ENCODE peak calls at places on chromosome 20, in ten cellular contexts. V, Y, H, G, M, L, W, P, E and T are unnamed samples.

GRCh38 chr20:20188647-20189046 is 136.3 kb downstream of the CFAP61 start:
- DNase-seq in Y (no peak), W (no peak), P (no peak), E (no peak), L (no peak), V (no peak), M (no peak), G (no peak), H (no peak), T (no peak)

GRCh38 chr20:38673731-38674177 is 50.5 kb upstream of the SLC32A1 start:
- DNase-seq in G (no peak), M (no peak), H (no peak), W (no peak), L (peak; percentile 41), V (peak; percentile 66), Y (no peak), E (no peak), P (no peak), T (no peak)

GRCh38 chr20:64103871-64104666 is 3.3 kb downstream of the NPBWR2 start:
- DNase-seq in M (no peak), H (no peak), G (no peak), L (no peak), E (no peak), P (no peak), W (no peak), V (no peak), Y (peak; percentile 35), T (no peak)

GRCh38 chr20:44137210-44137781 is 49.7 kb downstream of the JPH2 start:
- DNase-seq in P (no peak), V (peak; percentile 55), L (peak; percentile 30), Y (peak; percentile 94), G (peak; percentile 38), E (no peak), W (no peak), H (no peak), M (peak; percentile 72), T (no peak)

GRCh38 chr20:8749101-8749500 is 319.8 kb upstream of the PLCB4 start:
- DNase-seq in V (no peak), H (no peak), P (no peak), E (no peak), L (peak; percentile 26), W (no peak), M (no peak), Y (no peak), G (peak; percentile 21), T (no peak)

GRCh38 chr20:62728781-62729300 is 20.2 kb downstream of the NTSR1 start:
- DNase-seq in Y (peak; percentile 59), E (no peak), M (no peak), W (no peak), V (no peak), P (no peak), G (no peak), H (no peak), L (no peak), T (no peak)

GRCh38 chr20:63628246-63628975 is 1.5 kb upstream of the GMEB2 start:
- DNase-seq in P (peak; percentile 59), V (no peak), M (peak; percentile 75), Y (peak; percentile 74), W (peak; percentile 68), H (peak; percentile 80), L (peak; percentile 80), E (no peak), G (peak; percentile 62), T (peak; percentile 69)

GRCh38 chr20:49712918-49713778 is 530 bp downstream of the B4GALT5 start:
- DNase-seq in V (peak; percentile 41), M (peak; percentile 44), L (no peak), G (peak; percentile 17), H (peak; percentile 69), W (peak; percentile 41), E (peak; percentile 32), Y (peak; percentile 71), P (peak; percentile 45), T (peak; percentile 42)

GRCh38 chr20:53870426-53871199 is 199.8 kb downstream of the BCAS1 start:
- DNase-seq in L (peak; percentile 29), G (no peak), E (no peak), P (no peak), V (no peak), M (no peak), W (no peak), H (no peak), Y (no peak), T (no peak)

GRCh38 chr20:53869466-53870258 is 200.7 kb downstream of the BCAS1 start:
- DNase-seq in M (peak; percentile 77), Y (peak; percentile 71), L (peak; percentile 83), V (peak; percentile 80), P (peak; percentile 78), H (no peak), W (peak; percentile 78), E (peak; percentile 53), G (peak; percentile 74), T (peak; percentile 60)

GRCh38 chr20:53867741-53868351 is 202.5 kb downstream of the BCAS1 start:
- DNase-seq in Y (no peak), G (no peak), M (no peak), E (no peak), P (no peak), H (no peak), W (no peak), L (no peak), V (no peak), T (no peak)

GRCh38 chr20:53866787-53867740 is 203.3 kb downstream of the BCAS1 start:
- DNase-seq in Y (no peak), G (no peak), H (no peak), L (peak; percentile 32), P (no peak), E (no peak), M (no peak), W (peak; percentile 12), V (no peak), T (no peak)

DNA sequence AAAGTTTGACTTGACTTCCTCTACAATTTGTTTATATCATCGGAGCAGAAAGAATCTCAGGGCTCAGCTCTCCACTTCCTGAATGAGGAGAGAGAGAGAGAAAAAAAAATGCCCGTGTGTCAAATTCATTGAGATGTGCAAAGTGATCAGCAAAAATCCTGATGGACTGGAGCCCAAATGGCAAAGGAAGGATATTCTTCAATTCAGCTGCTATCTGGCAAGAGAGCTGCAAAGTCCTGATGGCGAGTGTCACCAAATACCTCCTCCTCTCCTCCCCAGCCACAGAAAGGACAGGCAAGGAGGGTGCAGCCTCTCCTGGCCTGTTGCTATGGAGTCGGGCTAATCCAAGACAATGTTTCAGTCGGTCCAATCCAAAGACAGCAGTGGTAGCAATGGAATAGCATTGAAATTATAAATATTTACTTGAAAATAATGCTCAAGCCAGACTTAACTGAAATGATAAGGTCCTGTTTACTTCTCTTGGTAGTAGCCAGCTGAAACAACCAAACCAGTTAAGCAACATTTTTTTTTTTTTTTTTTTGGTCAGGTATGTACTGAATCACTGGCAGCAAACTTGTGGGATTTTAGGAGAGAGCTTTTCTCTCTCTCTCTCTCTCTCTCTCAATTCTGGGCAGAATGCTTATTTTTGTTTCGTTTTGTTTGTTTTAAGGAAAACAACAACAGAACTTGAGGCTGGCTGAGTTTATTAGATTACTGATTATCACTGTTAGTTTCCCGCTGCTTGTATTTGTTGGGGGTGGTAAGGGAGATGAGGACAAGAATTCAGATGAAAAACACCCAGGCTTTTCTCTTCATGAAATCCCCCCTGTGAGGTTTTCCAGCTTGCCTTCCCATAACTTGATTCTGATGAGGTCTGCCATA is 204.2 kb downstream of the BCAS1 start:
- DNase-seq in L (peak; percentile 65), W (peak; percentile 76), G (peak; percentile 77), Y (peak; percentile 68), M (peak; percentile 32), V (peak; percentile 62), H (no peak), E (no peak), P (no peak), T (no peak)
- H3K4me1 ChIP-seq in L (peaks cover 33% of the 10 kb centered on the region), W (peaks cover 61% of the 10 kb centered on the region), G (peaks cover 23% of the 10 kb centered on the region), Y (no peaks in the 10 kb centered on the region), M (peaks cover 17% of the 10 kb centered on the region), V (peaks cover 5% of the 10 kb centered on the region), H (peaks cover 49% of the 10 kb centered on the region), E (peaks cover 38% of the 10 kb centered on the region), P (peaks cover 55% of the 10 kb centered on the region), T (peaks cover 8% of the 10 kb centered on the region)

DNA sequence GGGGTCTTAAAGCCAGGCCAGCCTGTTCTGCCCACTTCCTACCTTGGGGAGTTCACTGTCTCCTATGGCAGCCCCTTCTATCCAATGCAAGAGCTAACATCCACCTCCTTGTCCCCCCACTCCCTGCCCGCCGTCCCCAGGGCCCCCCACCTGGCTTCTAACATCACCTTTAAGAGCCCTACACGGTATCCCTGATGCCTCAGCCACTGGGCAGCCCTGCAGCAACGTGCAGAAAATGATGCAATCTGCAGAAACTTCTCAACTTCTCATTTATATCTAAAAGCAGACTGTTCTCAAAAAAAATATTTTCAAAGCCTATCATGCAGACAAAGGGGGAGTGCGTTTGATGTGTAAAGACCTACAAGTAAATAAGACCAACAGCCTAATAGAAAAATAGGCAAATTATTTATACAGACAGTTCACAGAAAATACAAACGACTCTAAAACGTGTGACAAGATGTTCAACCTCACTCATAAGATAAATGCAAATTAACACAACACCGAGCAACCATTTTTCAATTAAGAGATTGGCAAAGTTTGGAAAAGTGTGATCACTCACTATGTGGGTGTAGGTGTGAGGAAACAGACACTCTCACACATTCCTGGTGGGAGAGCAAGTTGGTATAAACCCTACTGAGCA is 15.2 kb upstream of the HCK start:
- DNase-seq in H (no peak), G (peak; percentile 47), W (no peak), M (no peak), P (no peak), Y (no peak), L (peak; percentile 58), V (no peak), E (no peak), T (no peak)
- H3K4me1 ChIP-seq in H (no peaks in the 10 kb centered on the region), G (no peaks in the 10 kb centered on the region), W (peaks cover 4% of the 10 kb centered on the region), M (no peaks in the 10 kb centered on the region), P (no peaks in the 10 kb centered on the region), Y (no peaks in the 10 kb centered on the region), L (peaks cover 7% of the 10 kb centered on the region), V (no peaks in the 10 kb centered on the region), E (no peaks in the 10 kb centered on the region), T (peaks cover 1% of the 10 kb centered on the region)

GRCh38 chr20:57713505-57713903 is 3.7 kb upstream of the PMEPA1 start:
- DNase-seq in Y (no peak), M (no peak), E (no peak), P (no peak), H (no peak), W (no peak), L (peak; percentile 83), G (no peak), V (no peak), T (no peak)
- H3K4me1 ChIP-seq in Y (no peaks in the 10 kb centered on the region), M (peaks cover 51% of the 10 kb centered on the region), E (peaks cover 14% of the 10 kb centered on the region), P (peaks cover 12% of the 10 kb centered on the region), H (peaks cover 9% of the 10 kb centered on the region), W (peaks cover 14% of the 10 kb centered on the region), L (peaks cover 52% of the 10 kb centered on the region), G (peaks cover 18% of the 10 kb centered on the region), V (peaks cover 3% of the 10 kb centered on the region), T (peaks cover 21% of the 10 kb centered on the region)

DNA sequence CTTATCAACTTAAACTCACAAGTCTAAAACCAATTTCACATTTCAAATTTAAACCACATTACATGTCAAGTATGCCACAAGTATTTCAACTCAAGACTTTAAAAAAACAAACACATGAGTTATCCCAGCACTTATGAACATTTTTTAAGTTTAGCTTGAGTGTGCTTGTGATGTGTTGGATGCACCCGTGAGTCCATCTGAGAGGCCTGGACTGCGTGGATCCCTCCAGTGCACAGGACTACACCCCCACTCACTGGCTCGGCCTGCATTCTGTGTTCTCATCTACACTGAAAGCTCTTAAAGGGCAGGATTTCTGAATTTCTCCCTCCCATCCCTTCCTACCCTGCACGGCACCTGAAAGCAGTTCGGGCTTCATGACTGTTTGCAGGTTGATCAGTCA is 128.8 kb upstream of the CD93 start:
- DNase-seq in W (no peak), Y (no peak), L (no peak), E (no peak), G (peak; percentile 55), M (no peak), P (no peak), V (no peak), H (no peak), T (no peak)
- H3K4me1 ChIP-seq in W (no peaks in the 10 kb centered on the region), Y (no peaks in the 10 kb centered on the region), L (no peaks in the 10 kb centered on the region), E (no peaks in the 10 kb centered on the region), G (no peaks in the 10 kb centered on the region), M (no peaks in the 10 kb centered on the region), P (no peaks in the 10 kb centered on the region), V (no peaks in the 10 kb centered on the region), H (no peaks in the 10 kb centered on the region), T (no peaks in the 10 kb centered on the region)

GRCh38 chr20:46002008-46002407 is 6.7 kb upstream of the MMP9 start:
- DNase-seq in P (no peak), E (no peak), G (no peak), M (no peak), L (no peak), V (no peak), Y (peak; percentile 12), H (no peak), W (no peak), T (no peak)
- H3K4me1 ChIP-seq in P (peaks cover 73% of the 10 kb centered on the region), E (peaks cover 65% of the 10 kb centered on the region), G (no peaks in the 10 kb centered on the region), M (peaks cover 6% of the 10 kb centered on the region), L (no peaks in the 10 kb centered on the region), V (peaks cover 7% of the 10 kb centered on the region), Y (no peaks in the 10 kb centered on the region), H (no peaks in the 10 kb centered on the region), W (no peaks in the 10 kb centered on the region), T (no peaks in the 10 kb centered on the region)